ENCODE peak calls at places on chromosomes 3 and 15, in seven cellular contexts. F, P, X, D, Y, V and C are unnamed samples.
A peak's percentile ranks its signal among the peaks of the same experiment; 100 is the strongest.

GRCh38 chr15:55909036-55909811 is 84.2 kb downstream of the NEDD4 start:
- DNase-seq in F (no peak), P (peak; percentile 29), X (no peak), D (peak; percentile 79), Y (peak; percentile 35), V (no peak), C (no peak)

GRCh38 chr15:47885921-47886320 is 168.6 kb downstream of the SEMA6D start:
- DNase-seq in F (no peak), P (peak; percentile 49), X (no peak), D (peak; percentile 90), Y (no peak), V (no peak), C (no peak)

GRCh38 chr15:28105793-28106192 is 6.7 kb upstream of the OCA2 start:
- DNase-seq in F (no peak), P (no peak), X (no peak), D (no peak), Y (no peak), V (no peak), C (no peak)

GRCh38 chr3:46091046-46091445 is 63.8 kb upstream of the XCR1 start:
- DNase-seq in F (no peak), P (no peak), X (no peak), D (no peak), Y (no peak), V (no peak), C (no peak)

GRCh38 chr3:62366093-62366419 is 7.3 kb downstream of the FEZF2 start:
- DNase-seq in F (no peak), P (no peak), X (no peak), D (no peak), Y (no peak), V (no peak), C (no peak)

GRCh38 chr3:101635954-101636798 is 40.8 kb downstream of the ZBTB11 start:
- DNase-seq in F (no peak), P (peak; percentile 52), X (peak; percentile 58), D (peak; percentile 62), Y (peak; percentile 38), V (peak; percentile 65), C (peak; percentile 27)

GRCh38 chr3:195761031-195761430 is 40.3 kb downstream of the MUC20 start:
- DNase-seq in F (no peak), P (no peak), X (no peak), D (no peak), Y (no peak), V (no peak), C (no peak)

GRCh38 chr3:129122697-129123055 is 1.1 kb upstream of the RAB43 start:
- DNase-seq in F (no peak), P (no peak), X (peak; percentile 31), D (no peak), Y (no peak), V (no peak), C (no peak)

GRCh38 chr3:71389911-71390573 is 193.5 kb downstream of the FOXP1 start:
- DNase-seq in F (no peak), P (peak; percentile 67), X (peak; percentile 74), D (peak; percentile 58), Y (peak; percentile 18), V (no peak), C (no peak)

GRCh38 chr3:159455741-159456181 is 532.9 kb upstream of the IL12A start:
- DNase-seq in F (no peak), P (no peak), X (no peak), D (peak; percentile 17), Y (no peak), V (no peak), C (no peak)

GRCh38 chr3:74539879-74540278 is 74.6 kb downstream of the CNTN3 start:
- DNase-seq in F (no peak), P (no peak), X (no peak), D (no peak), Y (no peak), V (no peak), C (no peak)

GRCh38 chr3:170606675-170607074 is 20.8 kb upstream of the SLC7A14 start:
- DNase-seq in F (no peak), P (no peak), X (no peak), D (no peak), Y (no peak), V (no peak), C (no peak)

GRCh38 chr15:66619152-66619903 is 53.5 kb upstream of the LCTL start:
- DNase-seq in F (peak; percentile 35), P (peak; percentile 80), X (peak; percentile 85), D (peak; percentile 80), Y (peak; percentile 76), V (peak; percentile 78), C (peak; percentile 27)

GRCh38 chr3:42647821-42648459 is 5.6 kb upstream of the ZBTB47 start:
- DNase-seq in F (no peak), P (no peak), X (no peak), D (no peak), Y (no peak), V (no peak), C (no peak)

GRCh38 chr3:49647741-49648140 is 26.4 kb upstream of the APEH start:
- DNase-seq in F (no peak), P (no peak), X (no peak), D (no peak), Y (no peak), V (no peak), C (no peak)

GRCh38 chr3:171836836-171837235 is 6.3 kb upstream of the TMEM212 start:
- DNase-seq in F (no peak), P (no peak), X (no peak), D (no peak), Y (no peak), V (no peak), C (no peak)

GRCh38 chr3:188084751-188085595 is 69.0 kb upstream of the LPP start:
- DNase-seq in F (no peak), P (no peak), X (no peak), D (no peak), Y (no peak), V (no peak), C (no peak)

GRCh38 chr3:46693038-46693896 is at the start of gene ALS2CL:
- DNase-seq in F (no peak), P (no peak), X (peak; percentile 72), D (no peak), Y (peak; percentile 65), V (peak; percentile 31), C (peak; percentile 60)

GRCh38 chr15:36589971-36590370 is 10.5 kb downstream of the CDIN1 start:
- DNase-seq in F (no peak), P (peak; percentile 50), X (no peak), D (peak; percentile 46), Y (no peak), V (no peak), C (no peak)

GRCh38 chr15:28923726-28924280 is 38.0 kb downstream of the APBA2 start:
- DNase-seq in F (no peak), P (no peak), X (no peak), D (no peak), Y (no peak), V (no peak), C (no peak)

GRCh38 chr3:192336286-192336685 is 391.1 kb downstream of the FGF12 start:
- DNase-seq in F (no peak), P (peak; percentile 0), X (no peak), D (no peak), Y (no peak), V (no peak), C (no peak)

GRCh38 chr3:168094580-168094876 is 1.2 kb downstream of the GOLIM4 start:
- DNase-seq in F (no peak), P (no peak), X (peak; percentile 39), D (no peak), Y (no peak), V (no peak), C (no peak)

GRCh38 chr3:168096210-168096795 is 579 bp upstream of the GOLIM4 start:
- DNase-seq in F (peak; percentile 71), P (peak; percentile 92), X (peak; percentile 55), D (peak; percentile 93), Y (peak; percentile 61), V (peak; percentile 58), C (no peak)

GRCh38 chr3:168095611-168096209 is at the start of gene GOLIM4:
- DNase-seq in F (peak; percentile 95), P (peak; percentile 97), X (peak; percentile 94), D (peak; percentile 97), Y (peak; percentile 96), V (peak; percentile 87), C (peak; percentile 82)

GRCh38 chr3:168093790-168094189 is 1.9 kb downstream of the GOLIM4 start:
- DNase-seq in F (no peak), P (no peak), X (no peak), D (no peak), Y (no peak), V (no peak), C (no peak)

GRCh38 chr3:168094877-168095610 is 680 bp downstream of the GOLIM4 start:
- DNase-seq in F (no peak), P (peak; percentile 71), X (peak; percentile 48), D (peak; percentile 78), Y (peak; percentile 66), V (peak; percentile 48), C (peak; percentile 52)
- TF ChIP-seq CTCF in F (peak; percentile 7), P (peak; percentile 18), X (peak; percentile 5), D (peak; percentile 40), Y (peak; percentile 41), V (peak; percentile 55), C (no peak)

DNA sequence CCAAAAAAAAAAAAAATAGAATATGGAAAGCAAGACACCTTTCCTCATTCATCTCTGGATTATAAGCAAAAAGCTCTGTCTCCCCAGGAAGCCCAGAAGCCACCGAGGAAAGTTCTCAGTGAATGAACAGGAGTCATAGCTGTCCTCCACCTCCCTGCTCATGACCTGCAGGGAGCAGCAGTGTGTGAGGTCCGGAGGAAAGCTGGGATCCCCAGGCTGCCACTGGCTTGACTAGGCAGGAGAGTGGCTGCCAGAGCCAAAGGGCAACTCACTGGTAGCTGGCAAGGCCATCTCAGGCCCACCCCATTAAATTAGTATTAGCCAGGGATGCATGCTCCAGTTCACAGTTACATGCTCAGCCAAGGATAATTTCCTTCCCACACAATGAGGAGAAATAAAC is 191.6 kb upstream of the STT3B start:
- DNase-seq in F (no peak), P (no peak), X (peak; percentile 26), D (no peak), Y (no peak), V (no peak), C (no peak)
- TF ChIP-seq CTCF in F (no peak), P (peak; percentile 6), X (no peak), D (peak; percentile 12), Y (no peak), V (no peak), C (no peak)

DNA sequence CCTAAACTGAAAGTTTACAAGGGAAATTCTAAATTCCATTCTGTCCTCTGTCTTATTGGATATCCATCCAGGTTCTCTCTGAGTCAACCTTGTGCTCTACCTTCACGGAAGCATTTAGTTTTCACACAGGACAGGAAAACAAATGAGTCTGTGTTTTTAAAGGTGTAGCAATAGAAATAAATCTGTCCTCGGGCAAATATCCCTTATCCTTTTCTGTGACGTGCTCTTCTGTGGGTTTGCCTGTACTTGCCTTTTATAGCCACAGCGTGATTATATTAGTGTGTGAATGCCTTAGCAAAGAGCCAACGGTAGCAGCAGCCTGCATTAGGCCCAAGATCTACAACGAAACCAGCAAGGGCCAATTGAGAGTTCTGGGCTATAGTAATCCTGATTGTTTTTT is 127.2 kb upstream of the PLSCR5 start:
- DNase-seq in F (no peak), P (no peak), X (no peak), D (no peak), Y (no peak), V (no peak), C (no peak)
- TF ChIP-seq CTCF in F (no peak), P (no peak), X (no peak), D (no peak), Y (no peak), V (no peak), C (no peak)

DNA sequence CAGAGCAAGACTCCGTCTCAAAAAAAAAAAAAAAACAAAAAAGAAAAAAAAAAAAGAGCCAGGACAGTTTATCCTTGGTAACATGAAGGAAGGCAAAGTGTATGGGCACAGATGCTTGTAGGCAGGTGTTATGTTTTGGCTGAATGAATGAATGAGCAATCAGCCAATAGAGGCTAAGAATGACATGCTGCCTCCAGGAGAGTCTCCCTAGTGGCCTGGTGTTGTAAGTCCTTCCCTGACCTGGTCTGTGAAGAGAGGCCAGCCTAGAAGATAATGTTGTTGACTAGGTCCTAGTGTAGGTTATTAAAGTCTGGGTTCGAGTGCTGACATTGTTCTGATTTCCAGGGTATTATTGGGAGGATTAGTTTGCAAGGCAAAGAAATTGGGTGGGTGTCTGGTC is 24.9 kb downstream of the GYG1 start:
- DNase-seq in F (no peak), P (no peak), X (no peak), D (no peak), Y (no peak), V (no peak), C (no peak)
- TF ChIP-seq CTCF in F (no peak), P (no peak), X (no peak), D (peak; percentile 14), Y (peak; percentile 9), V (no peak), C (no peak)